ENCODE peak calls at places on chromosomes 4 and X, in eight cellular contexts. N is sigmoid colon, I is Peyer's patch, L is astrocyte of the spinal cord, R is fibroblast of lung, Z is GM23338, P is AG04449, G is neural progenitor cell. C is an unnamed sample.

GRCh38 chr4:167966161-167966560 is 126.2 kb upstream of the ANXA10 start:
- DNase-seq in L (peak), G (no peak), P (no peak), I (no peak), R (no peak), N (no peak), Z (peak), C (no peak)

GRCh38 chrX:104922206-104922621 is 298.3 kb downstream of the TEX13A start:
- DNase-seq in P (peak), N (peak), L (peak), I (peak), G (peak), R (peak), Z (peak), C (peak)

GRCh38 chr4:48194986-48195773 is 61.1 kb upstream of the TXK start:
- DNase-seq in P (no peak), I (no peak), Z (no peak), N (no peak), L (peak), G (no peak), R (peak), C (peak)

GRCh38 chr4:99821918-99822503 is 5.4 kb downstream of the DAPP1 start:
- DNase-seq in R (no peak), N (no peak), I (no peak), L (no peak), Z (no peak), P (no peak), G (no peak), C (no peak)

GRCh38 chr4:158005021-158005420 is 167.8 kb downstream of the GASK1B start:
- DNase-seq in G (no peak), R (no peak), N (peak), Z (no peak), I (no peak), P (no peak), L (no peak), C (no peak)

GRCh38 chr4:170198742-170199141 is 109.0 kb upstream of the AADAT start:
- DNase-seq in Z (peak), L (no peak), N (no peak), P (no peak), I (no peak), G (no peak), R (no peak), C (peak)

GRCh38 chrX:72105436-72105835 is 26.3 kb downstream of the RTL5 start:
- DNase-seq in N (no peak), I (peak), L (no peak), Z (no peak), G (no peak), P (no peak), R (no peak), C (no peak)

GRCh38 chrX:98607739-98608138 is 1724.0 kb downstream of the RPA4 start:
- DNase-seq in I (no peak), P (no peak), G (no peak), R (no peak), Z (peak), N (no peak), L (no peak), C (no peak)

GRCh38 chrX:31421441-31421840 is 349.6 kb upstream of the FTHL17 start:
- DNase-seq in P (no peak), Z (no peak), N (no peak), I (no peak), R (no peak), G (no peak), L (no peak), C (no peak)

GRCh38 chr4:945274-946102 is 13.2 kb downstream of the TMEM175 start:
- DNase-seq in R (no peak), G (peak), I (no peak), P (no peak), L (no peak), Z (no peak), N (no peak), C (no peak)

GRCh38 chrX:142250502-142250901 is 45.4 kb upstream of the MAGEC2 start:
- DNase-seq in R (no peak), I (no peak), N (no peak), Z (no peak), P (no peak), G (no peak), L (no peak), C (no peak)

DNA sequence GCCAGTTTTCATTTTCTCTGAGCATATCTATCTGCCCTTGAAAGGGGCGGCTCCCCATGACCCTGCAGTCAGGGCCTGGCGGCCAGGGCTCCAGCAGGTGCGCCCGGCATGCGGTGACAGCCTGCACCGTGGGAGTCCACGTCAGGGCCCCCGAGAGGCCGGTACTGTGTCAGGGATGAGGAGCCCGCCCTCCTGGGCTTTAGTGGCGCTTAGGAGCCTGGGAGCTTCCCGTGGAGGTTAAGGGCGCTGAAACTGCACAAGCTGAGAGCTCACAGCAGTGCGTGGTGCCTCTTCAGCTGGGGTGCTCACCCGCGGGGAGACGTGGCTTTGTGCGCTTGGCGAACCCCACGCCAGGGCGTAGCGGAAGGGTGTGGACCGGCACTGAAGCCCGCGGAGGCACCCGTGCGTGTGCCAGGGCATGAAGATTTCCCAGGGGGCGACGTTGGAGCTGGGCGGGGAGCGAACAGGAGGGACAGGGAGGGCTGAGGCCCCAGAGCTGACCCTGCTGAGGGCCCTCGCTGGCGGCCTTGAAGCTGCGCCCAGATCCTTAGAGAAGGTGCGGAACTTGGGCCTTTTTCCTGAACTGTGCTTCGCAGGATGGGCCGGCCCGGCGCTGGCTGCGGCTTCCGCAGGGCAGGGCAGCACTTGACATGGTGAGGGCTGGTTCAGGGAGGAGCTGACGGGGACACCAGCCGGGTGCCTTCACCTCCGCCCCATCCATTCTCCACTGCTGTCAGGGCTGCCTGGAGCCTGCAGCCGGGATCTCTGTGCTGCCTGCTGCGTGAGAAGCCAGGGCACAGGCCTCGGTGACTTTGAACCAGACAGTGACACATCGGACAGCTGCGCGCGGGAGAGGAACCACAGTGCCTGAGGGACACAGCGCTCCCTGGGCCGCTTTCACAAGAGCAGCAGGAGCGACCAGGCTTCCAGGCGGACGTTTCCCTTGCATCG is 32.9 kb downstream of the HTT-AS start:
- DNase-seq in R (peak), P (no peak), L (peak), N (peak), G (no peak), I (peak), Z (peak), C (peak)
- H3K4me3 ChIP-seq in R (peak), P (peak), L (peak), N (peak), G (no peak), I (peak), Z (no peak), C (peak)

GRCh38 chrX:13837290-13837745 is 20.4 kb upstream of the GPM6B start:
- DNase-seq in N (no peak), L (peak), Z (no peak), G (peak), R (peak), P (no peak), I (no peak), C (peak)

GRCh38 chrX:13843150-13843721 is 26.3 kb upstream of the GPM6B start:
- DNase-seq in N (no peak), L (no peak), R (no peak), P (no peak), G (no peak), I (no peak), Z (no peak), C (peak)

GRCh38 chrX:13835825-13836224 is 18.9 kb upstream of the GPM6B start:
- DNase-seq in I (no peak), G (no peak), Z (no peak), P (no peak), R (no peak), L (no peak), N (no peak), C (no peak)

GRCh38 chrX:13836575-13836974 is 19.7 kb upstream of the GPM6B start:
- DNase-seq in N (no peak), R (peak), P (no peak), L (no peak), I (no peak), Z (no peak), G (no peak), C (no peak)

GRCh38 chrX:13840121-13840520 is 23.2 kb upstream of the GPM6B start:
- DNase-seq in L (no peak), G (no peak), N (no peak), R (no peak), I (no peak), Z (no peak), P (no peak), C (no peak)
- TF ChIP-seq CTCF in L (no peak), G (no peak), N (no peak), R (no peak), I (no peak), Z (no peak), P (no peak), C (no peak)

DNA sequence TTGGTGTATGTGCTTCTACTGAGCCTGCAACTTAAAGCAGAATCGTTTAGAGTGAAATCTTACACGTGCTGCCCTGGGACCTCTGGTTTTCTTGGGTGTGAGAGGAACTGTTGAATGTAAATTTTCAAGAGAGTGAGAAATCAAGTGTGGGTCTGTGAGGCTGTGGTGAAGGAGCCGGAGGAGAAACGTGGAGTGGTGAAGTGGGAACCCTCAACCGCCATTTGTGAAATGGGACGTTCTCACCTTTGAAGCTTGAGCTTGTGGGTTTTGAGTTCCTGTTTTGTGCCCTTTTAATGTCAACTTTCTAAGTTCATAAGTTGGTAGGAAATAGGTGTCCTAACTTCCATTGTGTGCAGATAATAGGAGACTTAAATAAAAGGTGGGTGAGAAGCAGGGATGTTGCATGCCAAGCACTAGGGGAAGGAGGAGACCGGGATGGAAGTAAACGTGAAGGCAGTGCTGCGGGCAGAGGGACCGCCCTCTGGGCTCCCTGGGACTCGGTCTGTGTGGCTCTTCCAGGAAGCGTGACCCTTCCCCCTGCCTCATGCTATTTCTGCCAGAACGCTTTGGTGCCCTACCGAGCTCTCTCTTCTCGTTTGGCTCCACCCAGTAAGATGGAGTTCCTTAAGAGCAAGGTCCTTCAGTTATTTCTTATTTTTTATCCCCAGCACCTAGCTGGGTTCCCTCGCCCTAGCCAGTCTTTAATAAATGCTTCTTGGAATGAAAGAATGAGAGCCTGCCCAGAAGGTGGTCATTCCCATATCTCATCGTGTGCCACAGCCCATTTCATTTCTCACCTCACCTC is 56.0 kb downstream of the TMEM131L start:
- DNase-seq in L (no peak), G (no peak), I (peak), P (no peak), Z (peak), N (no peak), R (no peak), C (no peak)
- H3K4me3 ChIP-seq in L (no peak), G (no peak), I (no peak), P (no peak), Z (no peak), N (no peak), R (no peak), C (no peak)

DNA sequence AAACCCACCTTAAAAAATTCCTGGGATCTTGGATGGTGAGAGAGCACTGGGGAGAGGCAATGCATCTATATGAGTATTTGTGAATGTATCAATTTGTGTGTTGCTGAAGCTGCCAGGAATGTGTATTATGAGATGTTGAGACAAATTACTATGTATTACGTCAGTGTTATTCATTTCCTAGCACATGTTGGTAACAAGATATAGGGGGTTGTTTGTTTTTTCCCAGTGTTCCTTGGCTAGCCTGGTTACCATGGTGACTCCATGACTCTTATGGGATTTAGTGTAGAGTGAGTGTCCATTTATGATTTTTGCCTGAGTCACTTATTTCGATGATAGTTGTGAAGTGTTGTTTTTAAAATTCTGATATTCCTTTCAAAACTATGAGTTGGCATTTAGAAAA is 65.6 kb downstream of the RAB40A start:
- DNase-seq in R (peak), N (no peak), I (no peak), L (peak), Z (no peak), G (no peak), P (peak), C (peak)
- TF ChIP-seq CTCF in R (no peak), N (no peak), I (no peak), L (no peak), Z (no peak), G (no peak), P (no peak), C (no peak)

GRCh38 chr4:143364063-143364462 is 27.4 kb downstream of the GAB1 start:
- DNase-seq in P (no peak), Z (no peak), R (no peak), N (no peak), L (no peak), I (no peak), G (no peak), C (no peak)
- H3K4me3 ChIP-seq in P (no peak), Z (no peak), R (no peak), N (no peak), L (no peak), I (no peak), G (no peak), C (no peak)

GRCh38 chr4:17504081-17504480 is 7.8 kb downstream of the QDPR start:
- DNase-seq in I (no peak), L (no peak), N (no peak), Z (no peak), R (no peak), P (no peak), G (no peak), C (no peak)
- TF ChIP-seq CTCF in I (no peak), L (no peak), N (no peak), Z (no peak), R (no peak), P (no peak), G (no peak), C (no peak)

DNA sequence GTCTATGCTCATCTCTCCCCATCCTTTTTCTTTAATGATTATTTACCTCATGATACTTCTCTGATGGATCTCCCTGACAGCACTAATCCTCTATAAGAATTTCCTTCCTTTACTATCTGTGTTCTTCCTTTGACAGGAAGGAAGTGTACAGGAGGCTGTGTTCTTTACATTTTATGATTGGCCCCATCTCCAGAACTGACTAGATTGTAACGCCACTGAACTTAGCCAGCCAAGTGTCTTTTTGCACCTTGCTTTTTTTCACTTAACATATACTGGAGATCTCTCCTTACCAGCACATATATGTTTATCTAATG is 3.9 kb upstream of the WWC2 start:
- DNase-seq in I (no peak), Z (no peak), G (no peak), P (no peak), L (no peak), N (no peak), R (no peak), C (no peak)
- H3K4me3 ChIP-seq in I (no peak), Z (no peak), G (no peak), P (no peak), L (no peak), N (no peak), R (no peak), C (no peak)

GRCh38 chr4:75845992-75846391 is 56.3 kb downstream of the PPEF2 start:
- DNase-seq in N (no peak), P (no peak), I (no peak), G (no peak), R (no peak), Z (no peak), L (peak), C (peak)

GRCh38 chr4:75843596-75843995 is 58.7 kb downstream of the PPEF2 start:
- DNase-seq in I (no peak), G (no peak), R (no peak), P (no peak), N (no peak), L (no peak), Z (no peak), C (no peak)

GRCh38 chr4:75848891-75849290 is 53.4 kb downstream of the PPEF2 start:
- DNase-seq in P (no peak), R (no peak), Z (no peak), I (no peak), N (no peak), G (no peak), L (peak), C (peak)

GRCh38 chr4:75844151-75844662 is 58.0 kb downstream of the PPEF2 start:
- DNase-seq in P (peak), R (peak), L (peak), G (no peak), Z (no peak), N (no peak), I (no peak), C (peak)

GRCh38 chr4:75849459-75849858 is 52.8 kb downstream of the PPEF2 start:
- DNase-seq in I (no peak), P (no peak), G (peak), L (no peak), R (no peak), N (no peak), Z (peak), C (no peak)
- TF ChIP-seq CTCF in I (no peak), P (no peak), G (no peak), L (no peak), R (no peak), N (no peak), Z (peak), C (no peak)

C was measured in fibroblast of mammary gland.